ENCODE peak calls at places on chromosomes 2 and 18, in six cellular contexts. H, P, U, R, Y and W are unnamed samples.

GRCh38 chr2:192579965-192580700 is 385.4 kb upstream of the TMEFF2 start:
- DNase-seq in P (no peak), U (no peak), H (no peak), Y (no peak), R (no peak), W (no peak)

GRCh38 chr18:57743008-57743407 is 60.1 kb downstream of the ATP8B1 start:
- DNase-seq in R (no peak), H (no peak), P (peak), Y (no peak), U (no peak), W (peak)

GRCh38 chr2:159450180-159450579 is 163.7 kb upstream of the WDSUB1 start:
- DNase-seq in Y (no peak), R (no peak), P (no peak), H (no peak), U (no peak), W (no peak)

GRCh38 chr18:12038082-12038660 is 55.5 kb upstream of the ANKRD62 start:
- DNase-seq in U (peak), H (no peak), P (peak), R (no peak), Y (no peak), W (peak)

GRCh38 chr18:75066936-75067335 is 142.0 kb downstream of the PTGR3 start:
- DNase-seq in U (no peak), R (no peak), Y (no peak), P (no peak), H (no peak), W (no peak)

GRCh38 chr2:231415029-231415428 is 19.5 kb downstream of the B3GNT7 start:
- DNase-seq in U (no peak), R (no peak), P (no peak), Y (no peak), H (no peak), W (no peak)

GRCh38 chr2:192887296-192887695 is 692.6 kb upstream of the TMEFF2 start:
- DNase-seq in R (no peak), Y (no peak), H (no peak), P (no peak), U (no peak), W (no peak)

GRCh38 chr2:105328281-105329196 is 996 bp downstream of the TGFBRAP1 start:
- DNase-seq in P (peak), H (no peak), R (peak), Y (no peak), U (peak), W (no peak)

GRCh38 chr2:132936261-132936660 is 266.3 kb upstream of the LYPD1 start:
- DNase-seq in R (no peak), H (no peak), U (no peak), P (no peak), Y (peak), W (peak)

GRCh38 chr2:217695033-217695520 is 307.7 kb downstream of the TNS1 start:
- DNase-seq in R (no peak), H (no peak), U (no peak), P (peak), Y (no peak), W (peak)

GRCh38 chr18:5542393-5543035 is 1.3 kb downstream of the EPB41L3 start:
- DNase-seq in U (peak), R (no peak), H (peak), P (peak), Y (no peak), W (no peak)

GRCh38 chr2:9153589-9153988 is 53.0 kb upstream of the ASAP2 start:
- DNase-seq in H (no peak), R (no peak), P (no peak), U (no peak), Y (no peak), W (no peak)

GRCh38 chr18:34023471-34023870 is 201.2 kb downstream of the NOL4 start:
- DNase-seq in U (no peak), P (no peak), R (no peak), H (no peak), Y (no peak), W (peak)

GRCh38 chr18:22868831-22869230 is 64.3 kb upstream of the RBBP8 start:
- DNase-seq in Y (no peak), H (no peak), R (no peak), U (no peak), P (no peak), W (no peak)

GRCh38 chr18:79396431-79397287 is 929 bp downstream of the NFATC1 start:
- DNase-seq in Y (no peak), U (peak), P (peak), H (peak), R (no peak), W (peak)

GRCh38 chr2:109500910-109501309 is 112.9 kb downstream of the SEPTIN10 start:
- DNase-seq in H (no peak), U (no peak), P (no peak), R (no peak), Y (no peak), W (no peak)

GRCh38 chr2:106852103-106852502 is 33.9 kb downstream of the ST6GAL2 start:
- DNase-seq in Y (no peak), R (no peak), P (no peak), H (no peak), U (no peak), W (no peak)

GRCh38 chr2:24761866-24762265 is 31.3 kb downstream of the PTRHD1 start:
- DNase-seq in R (no peak), H (no peak), U (no peak), Y (no peak), P (no peak), W (no peak)